ENCODE peak calls at places on chromosomes 5 and 9, in six cellular contexts. J is cardiac muscle cell, U is ovary, R is transverse colon, P is RWPE2, T is PC-9. V is an unnamed sample. For H3K27me3, the result is how much of the 10 kb centered on the place peaks cover.

GRCh38 chr5:35457912-35458823 is 159.5 kb upstream of the SPEF2 start:
- DNase-seq in P (no peak), R (no peak), T (no peak), J (no peak), U (no peak), V (no peak)

GRCh38 chr5:169024426-169024825 is 276.5 kb downstream of the SLIT3 start:
- DNase-seq in U (no peak), J (no peak), P (no peak), T (no peak), R (no peak), V (no peak)

GRCh38 chr5:112390327-112390726 is 28.8 kb downstream of the EPB41L4A start:
- DNase-seq in U (no peak), R (peak), J (peak), T (no peak), P (no peak), V (peak)

GRCh38 chr5:64972591-64972990 is 203.9 kb downstream of the CWC27 start:
- DNase-seq in R (no peak), U (no peak), P (no peak), T (no peak), J (no peak), V (no peak)

GRCh38 chr9:120040896-120041295 is 539.1 kb downstream of the CDK5RAP2 start:
- DNase-seq in J (no peak), U (no peak), R (no peak), P (no peak), T (no peak), V (no peak)

GRCh38 chr5:129460951-129461815 is 1.1 kb downstream of the ADAMTS19 start:
- DNase-seq in U (peak), T (no peak), P (no peak), J (peak), R (peak), V (no peak)

GRCh38 chr5:146394486-146394885 is 52.6 kb upstream of the TCERG1 start:
- DNase-seq in T (no peak), U (no peak), J (no peak), P (no peak), R (no peak), V (no peak)

GRCh38 chr5:179307006-179307800 is 38.1 kb downstream of the ADAMTS2 start:
- DNase-seq in T (no peak), J (no peak), P (peak), R (no peak), U (no peak), V (no peak)

GRCh38 chr5:159184236-159184635 is 25.1 kb downstream of the RNF145 start:
- DNase-seq in U (no peak), R (no peak), J (no peak), T (no peak), P (no peak), V (no peak)

GRCh38 chr5:179817071-179817840 is 3.4 kb upstream of the SQSTM1 start:
- DNase-seq in T (no peak), U (peak), J (no peak), R (no peak), P (peak), V (no peak)

GRCh38 chr9:116643691-116644090 is 43.4 kb upstream of the TRIM32 start:
- DNase-seq in R (no peak), P (no peak), J (no peak), U (no peak), T (no peak), V (no peak)

GRCh38 chr5:16815432-16815831 is 120.7 kb downstream of the MYO10 start:
- DNase-seq in R (no peak), T (peak), J (no peak), P (no peak), U (no peak), V (no peak)

GRCh38 chr5:72543365-72543764 is 36.2 kb upstream of the ZNF366 start:
- DNase-seq in U (no peak), J (no peak), T (no peak), P (no peak), R (no peak), V (no peak)

GRCh38 chr5:176742246-176743105 is 67.9 kb upstream of the UNC5A start:
- DNase-seq in T (no peak), U (no peak), J (no peak), P (peak), R (no peak), V (no peak)

GRCh38 chr5:61429906-61430305 is 97.8 kb downstream of the ZSWIM6 start:
- DNase-seq in J (no peak), P (no peak), R (no peak), T (no peak), U (no peak), V (no peak)

GRCh38 chr5:127298623-127299022 is 8.0 kb downstream of the MEGF10 start:
- DNase-seq in J (no peak), P (no peak), R (no peak), T (no peak), U (no peak), V (no peak)

GRCh38 chr9:404229-404628 is 189.6 kb downstream of the DOCK8 start:
- DNase-seq in P (no peak), J (no peak), T (no peak), U (no peak), R (no peak), V (no peak)

GRCh38 chr9:14692918-14693861 is at the start of gene ZDHHC21:
- DNase-seq in T (no peak), P (peak), R (peak), J (peak), U (peak), V (peak)

GRCh38 chr9:14768561-14769234 is 46.2 kb upstream of the CER1 start:
- DNase-seq in R (no peak), J (peak), U (no peak), P (no peak), T (no peak), V (no peak)

GRCh38 chr5:135218486-135218755 is 180.6 kb downstream of the MACROH2A1 start:
- DNase-seq in J (no peak), U (no peak), R (no peak), T (no peak), P (no peak), V (no peak)

GRCh38 chr9:114110180-114110579 is 11.1 kb upstream of the KIF12 start:
- DNase-seq in R (no peak), U (no peak), P (no peak), T (no peak), J (no peak), V (no peak)

GRCh38 chr9:86778761-86779160 is 168.5 kb downstream of the GAS1 start:
- DNase-seq in R (no peak), T (no peak), U (no peak), P (no peak), J (no peak), V (no peak)

GRCh38 chr5:157535042-157535865 is 40.3 kb downstream of the ADAM19 start:
- DNase-seq in T (peak), J (no peak), U (no peak), P (no peak), R (no peak), V (peak)

GRCh38 chr9:121700165-121700830 is 48.9 kb downstream of the DAB2IP start:
- DNase-seq in R (peak), J (peak), U (peak), P (peak), T (no peak), V (peak)

GRCh38 chr5:127702913-127703575 is at the start of gene CCDC192:
- DNase-seq in T (no peak), R (no peak), P (no peak), J (no peak), U (no peak), V (no peak)

GRCh38 chr9:15299374-15299939 is 7.6 kb downstream of the TTC39B start:
- DNase-seq in R (no peak), T (no peak), P (no peak), J (no peak), U (no peak), V (no peak)

GRCh38 chr9:75891277-75892167 is 1.0 kb downstream of the PCSK5 start:
- DNase-seq in T (peak), P (peak), R (peak), U (peak), J (peak), V (peak)

GRCh38 chr9:69136185-69136584 is 37.9 kb upstream of the TJP2 start:
- DNase-seq in P (no peak), U (no peak), R (no peak), T (no peak), J (no peak), V (no peak)

GRCh38 chr9:98410185-98410697 is 154.8 kb upstream of the TBC1D2 start:
- DNase-seq in U (no peak), R (no peak), P (no peak), J (peak), T (no peak), V (no peak)

GRCh38 chr9:121741198-121741918 is 89.9 kb downstream of the DAB2IP start:
- DNase-seq in T (no peak), J (peak), U (no peak), R (no peak), P (no peak), V (no peak)

GRCh38 chr5:125317546-125317995 is 571.1 kb upstream of the ZNF608 start:
- DNase-seq in J (no peak), P (no peak), U (no peak), T (no peak), R (no peak), V (no peak)

GRCh38 chr5:54469655-54470054 is 14.2 kb downstream of the HSPB3 start:
- DNase-seq in U (no peak), T (no peak), P (no peak), J (no peak), R (no peak), V (no peak)

GRCh38 chr9:12759767-12760166 is 15.1 kb upstream of the LURAP1L start:
- DNase-seq in T (no peak), U (no peak), P (no peak), R (no peak), J (no peak), V (no peak)

GRCh38 chr5:135388860-135389435 is 10.1 kb downstream of the MACROH2A1 start:
- DNase-seq in J (no peak), P (no peak), U (no peak), R (no peak), T (no peak), V (no peak)

GRCh38 chr5:103804714-103805113 is 242.1 kb upstream of the NUDT12 start:
- DNase-seq in R (no peak), U (no peak), P (no peak), J (no peak), T (no peak), V (no peak)

DNA sequence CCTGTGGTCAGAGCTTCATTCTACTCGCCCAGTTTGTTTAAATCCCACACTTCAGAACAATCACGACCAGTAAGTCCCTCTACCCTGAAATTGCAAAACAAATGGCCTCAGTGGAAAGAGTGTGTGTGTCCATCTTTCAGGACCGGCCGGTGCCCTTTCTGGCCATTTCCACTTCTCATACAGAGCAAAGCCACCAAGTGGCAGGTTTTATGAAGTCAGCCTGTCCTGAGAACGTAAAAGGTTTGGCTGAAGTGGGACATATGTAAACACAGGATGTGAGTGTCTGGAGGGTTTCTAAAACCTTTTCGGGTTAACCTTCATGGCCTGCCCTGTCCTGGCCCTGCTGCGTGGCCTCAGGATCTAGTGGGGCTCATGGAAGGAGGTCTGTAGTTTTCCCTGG is 24.7 kb downstream of the NXNL2 start:
- DNase-seq in T (no peak), P (no peak), J (no peak), R (no peak), U (no peak), V (no peak)
- TF ChIP-seq CTCF in T (no peak), P (no peak), J (peak), R (no peak), U (no peak), V (no peak)

GRCh38 chr9:131112374-131113159 is 12.8 kb upstream of the NUP214 start:
- DNase-seq in R (no peak), T (no peak), P (peak), U (no peak), J (no peak), V (no peak)
- H3K27me3 ChIP-seq in R (under half), T (under half), P (under half), U (under half), J (under half), V (under half)

DNA sequence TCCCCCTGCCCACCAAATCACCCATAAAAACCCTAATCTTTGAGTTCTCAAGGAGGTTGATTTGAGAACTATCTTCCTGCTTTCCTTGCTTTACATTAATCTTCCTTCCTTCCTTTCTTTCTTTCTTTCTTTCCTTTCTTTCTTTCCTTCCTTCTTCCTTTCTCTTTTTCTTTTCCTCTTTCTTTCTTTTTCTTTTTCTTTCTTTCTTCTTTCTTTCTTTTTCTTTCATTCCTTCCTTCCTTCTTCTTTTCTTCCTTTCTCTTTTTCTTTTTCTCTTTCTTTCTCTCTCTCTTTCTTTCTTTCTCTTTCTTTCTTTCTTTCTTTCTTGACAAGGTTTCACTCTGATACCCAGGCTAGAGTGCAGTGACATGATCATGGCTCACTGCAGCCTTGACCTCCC is 67.3 kb upstream of the CEMIP2 start:
- DNase-seq in J (no peak), T (no peak), R (no peak), P (no peak), U (no peak), V (no peak)
- TF ChIP-seq CTCF in J (no peak), T (no peak), R (no peak), P (no peak), U (no peak), V (no peak)

DNA sequence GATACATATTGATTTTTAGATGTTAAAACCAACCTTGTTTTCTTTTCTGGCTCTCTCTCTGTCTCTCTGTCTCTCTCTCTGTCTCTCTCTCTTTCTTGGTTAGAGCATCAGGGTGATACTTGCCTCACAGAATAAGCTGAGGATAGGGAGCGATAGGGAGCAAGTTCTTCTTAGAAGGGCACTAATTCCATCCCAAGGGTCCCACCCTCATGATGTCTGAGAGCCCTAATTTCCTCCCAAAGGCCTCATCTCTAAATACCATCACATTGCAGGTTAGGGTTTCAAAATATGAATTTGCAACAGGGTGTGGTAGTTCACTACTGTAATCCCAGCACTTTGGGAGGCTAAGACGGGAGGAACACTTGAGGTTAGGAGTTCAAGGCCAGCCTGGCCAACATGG is 4.8 kb upstream of the KIF3A start:
- DNase-seq in R (no peak), U (no peak), P (no peak), T (no peak), J (no peak), V (no peak)
- H3K27me3 ChIP-seq in R (half or more), U (under half), P (under half), T (under half), J (half or more), V (under half)

GRCh38 chr5:137114529-137114928 is 384.6 kb downstream of the SPOCK1 start:
- DNase-seq in R (no peak), P (no peak), U (no peak), J (no peak), T (peak), V (no peak)
- TF ChIP-seq CTCF in R (no peak), P (no peak), U (no peak), J (no peak), T (no peak), V (no peak)

GRCh38 chr5:77180167-77181081 is 30.1 kb upstream of the PDE8B start:
- DNase-seq in U (no peak), J (peak), T (no peak), P (no peak), R (peak), V (no peak)

GRCh38 chr5:77186990-77187389 is 23.5 kb upstream of the PDE8B start:
- DNase-seq in T (no peak), R (no peak), U (no peak), J (no peak), P (no peak), V (no peak)

GRCh38 chr5:77181173-77181572 is 29.3 kb upstream of the PDE8B start:
- DNase-seq in U (no peak), R (no peak), J (peak), T (no peak), P (no peak), V (no peak)

GRCh38 chr5:77177576-77177975 is 32.9 kb upstream of the PDE8B start:
- DNase-seq in T (no peak), J (no peak), R (no peak), U (no peak), P (no peak), V (no peak)

DNA sequence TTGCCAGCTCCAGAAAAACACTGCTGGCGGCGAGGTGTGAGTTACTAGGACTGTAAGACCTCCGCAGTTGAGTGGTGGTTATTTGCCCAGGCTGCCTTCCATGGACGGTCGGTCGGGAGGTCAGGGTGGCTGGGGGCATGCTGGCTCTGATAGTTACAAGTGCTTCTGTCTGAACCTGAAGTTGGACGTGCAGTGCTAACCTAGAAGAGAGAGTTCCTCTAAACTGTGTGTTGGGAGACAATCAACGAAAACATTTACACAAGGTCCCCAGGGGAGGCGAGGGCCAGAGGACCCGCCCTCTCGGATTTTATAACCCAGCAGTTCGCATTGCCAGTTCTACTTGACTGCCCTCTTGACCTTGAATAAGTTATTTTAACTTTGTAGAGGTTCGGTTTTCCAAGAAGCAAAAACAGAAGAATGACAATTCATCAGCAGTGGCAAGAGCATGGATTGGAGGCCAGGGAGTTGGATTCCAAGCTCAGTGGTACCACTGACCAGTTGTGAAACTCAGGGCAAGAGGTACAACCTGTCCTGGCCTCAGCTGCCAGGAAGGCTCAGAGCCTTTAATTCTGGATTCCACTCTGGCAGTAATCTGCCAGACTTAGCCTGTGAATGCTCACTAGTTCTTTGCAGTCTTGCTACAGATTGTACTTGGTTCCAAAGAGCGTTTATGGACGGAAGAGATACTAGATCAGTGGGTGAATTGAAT is 28.7 kb upstream of the PDE8B start:
- DNase-seq in P (no peak), R (no peak), T (no peak), U (no peak), J (no peak), V (no peak)
- H3K27me3 ChIP-seq in P (under half), R (under half), T (under half), U (under half), J (half or more), V (under half)

GRCh38 chr9:137550958-137551655 is 572 bp upstream of the MRPL41 start:
- DNase-seq in P (no peak), T (peak), J (peak), U (no peak), R (no peak), V (peak)
- TF ChIP-seq CTCF in P (no peak), T (peak), J (peak), U (peak), R (peak), V (peak)

GRCh38 chr5:84381501-84382362 is 2.9 kb downstream of the EDIL3 start:
- DNase-seq in P (no peak), U (no peak), J (peak), R (peak), T (no peak), V (no peak)
- H3K27me3 ChIP-seq in P (half or more), U (under half), J (half or more), R (under half), T (under half), V (under half)

DNA sequence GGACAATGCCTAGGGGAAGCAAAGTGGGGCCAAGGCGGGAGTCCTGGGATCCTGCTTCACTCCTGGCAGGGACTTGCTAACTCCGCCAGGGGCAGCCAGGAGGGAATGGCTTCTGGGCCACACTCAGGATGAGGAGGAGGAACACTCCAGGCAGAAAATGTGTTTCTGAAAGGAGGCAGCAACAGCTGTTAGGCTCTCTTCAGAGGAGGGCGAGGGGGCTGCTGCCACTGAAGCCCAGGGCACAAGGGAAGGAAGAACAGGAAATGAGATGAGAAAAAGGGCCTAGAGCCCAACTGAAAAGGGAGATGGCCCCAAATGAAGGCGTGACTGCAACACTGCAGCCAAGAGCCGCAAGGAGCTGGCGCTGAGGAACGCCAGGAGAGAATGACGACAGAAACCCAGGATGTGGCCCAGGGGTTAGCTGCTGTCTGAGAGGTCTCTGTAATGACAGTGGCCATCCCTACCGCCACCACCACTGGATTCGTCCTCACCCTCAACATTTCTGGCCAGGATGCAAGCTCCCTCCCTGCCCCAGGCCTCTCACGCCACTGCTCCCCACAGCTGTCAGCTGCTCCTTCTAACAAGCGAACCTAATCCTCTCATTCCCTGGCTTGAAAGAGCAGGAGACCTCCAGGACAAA is 15.8 kb downstream of the PSMB7 start:
- DNase-seq in U (no peak), T (no peak), J (no peak), P (no peak), R (no peak), V (no peak)
- TF ChIP-seq CTCF in U (no peak), T (no peak), J (peak), P (no peak), R (no peak), V (no peak)